ENCODE peak calls at places on chromosomes 13 and 19, in five cellular contexts. D is HTR-8/SVneo, T is neuronal stem cell, U is ELR, W is progenitor cell of endocrine pancreas. V is an unnamed sample.

GRCh38 chr19:1079566-1080111 is 12.7 kb downstream of the ARHGAP45 start:
- DNase-seq in D (no peak), T (no peak), U (no peak), W (no peak), V (no peak)

GRCh38 chr19:1650627-1651009 is 1.8 kb downstream of the TCF3 start:
- DNase-seq in D (peak; percentile 25), T (peak; percentile 21), U (peak; percentile 23), W (no peak), V (no peak)

GRCh38 chr13:104416973-104417372 is 1350.8 kb upstream of the SLC10A2 start:
- DNase-seq in D (no peak), T (no peak), U (no peak), W (no peak), V (no peak)

GRCh38 chr13:77698211-77699058 is 948 bp downstream of the SLAIN1 start:
- DNase-seq in D (peak; percentile 1), T (peak; percentile 36), U (peak; percentile 22), W (peak; percentile 45), V (no peak)

GRCh38 chr19:43997631-43998290 is 5.0 kb upstream of the ZNF230 start:
- DNase-seq in D (no peak), T (no peak), U (peak; percentile 30), W (no peak), V (peak; percentile 76)

GRCh38 chr13:113935523-113935922 is 38.4 kb downstream of the C13orf46 start:
- DNase-seq in D (no peak), T (no peak), U (no peak), W (no peak), V (no peak)

GRCh38 chr13:101916758-101917474 is 464.4 kb downstream of the ITGBL1 start:
- DNase-seq in D (no peak), T (no peak), U (no peak), W (no peak), V (no peak)

GRCh38 chr13:51825165-51825592 is 19.8 kb downstream of the TMEM272 start:
- DNase-seq in D (no peak), T (no peak), U (no peak), W (no peak), V (peak; percentile 41)

GRCh38 chr13:105937451-105937850 is 598.0 kb downstream of the EFNB2 start:
- DNase-seq in D (peak; percentile 44), T (no peak), U (peak; percentile 81), W (no peak), V (no peak)

GRCh38 chr13:42047561-42048322 is 706 bp upstream of the DGKH start:
- DNase-seq in D (peak; percentile 23), T (peak; percentile 51), U (peak; percentile 82), W (peak; percentile 15), V (peak; percentile 77)

GRCh38 chr13:28324181-28324789 is 170.6 kb downstream of the FLT1 start:
- DNase-seq in D (peak; percentile 48), T (peak; percentile 57), U (peak; percentile 85), W (peak; percentile 37), V (peak; percentile 46)

GRCh38 chr13:27006519-27007161 is 165.0 kb downstream of the USP12 start:
- DNase-seq in D (no peak), T (no peak), U (peak; percentile 43), W (peak; percentile 43), V (peak; percentile 11)